ENCODE peak calls at places on chromosomes 16 and 17, in seven cellular contexts. O is sigmoid colon, A is HL-60, T is A549, B is adrenal gland, I is AG09309, U is Caco-2. F is an unnamed sample.

GRCh38 chr16:70715113-70715711 is 29.4 kb upstream of the MTSS2 start:
- DNase-seq in O (peak), A (no peak), T (peak), B (peak), I (peak), U (no peak), F (no peak)

GRCh38 chr17:76007850-76008165 is 7.2 kb downstream of the CDK3 start:
- DNase-seq in O (no peak), A (no peak), T (no peak), B (no peak), I (no peak), U (no peak), F (no peak)

GRCh38 chr17:10754109-10754508 is 24.3 kb upstream of the TMEM220 start:
- DNase-seq in O (no peak), A (no peak), T (peak), B (peak), I (no peak), U (peak), F (no peak)

GRCh38 chr17:53150101-53150698 is 672.5 kb upstream of the KIF2B start:
- DNase-seq in O (no peak), A (no peak), T (no peak), B (no peak), I (no peak), U (peak), F (no peak)

GRCh38 chr17:32541640-32542039 is 54.8 kb downstream of the CDK5R1 start:
- DNase-seq in O (no peak), A (no peak), T (no peak), B (no peak), I (no peak), U (no peak), F (no peak)

GRCh38 chr17:73593249-73593965 is 50.8 kb downstream of the SDK2 start:
- DNase-seq in O (no peak), A (no peak), T (no peak), B (no peak), I (no peak), U (no peak), F (no peak)

GRCh38 chr17:57911834-57912673 is 43.2 kb downstream of the CUEDC1 start:
- DNase-seq in O (peak), A (no peak), T (no peak), B (peak), I (no peak), U (no peak), F (no peak)

GRCh38 chr17:57679356-57679755 is 65.7 kb downstream of the CCDC182 start:
- DNase-seq in O (no peak), A (no peak), T (no peak), B (no peak), I (no peak), U (no peak), F (no peak)

GRCh38 chr16:1691956-1692355 is 13.9 kb downstream of the JPT2 start:
- DNase-seq in O (no peak), A (no peak), T (peak), B (peak), I (no peak), U (no peak), F (no peak)

GRCh38 chr16:53782148-53782547 is 78.2 kb downstream of the FTO start:
- DNase-seq in O (no peak), A (no peak), T (no peak), B (no peak), I (no peak), U (no peak), F (no peak)

GRCh38 chr16:59905628-59906027 is 1171.5 kb upstream of the GOT2 start:
- DNase-seq in O (no peak), A (no peak), T (peak), B (no peak), I (peak), U (no peak), F (no peak)

GRCh38 chr17:40340327-40340726 is 24.2 kb downstream of the GJD3 start:
- DNase-seq in O (no peak), A (no peak), T (no peak), B (no peak), I (no peak), U (no peak), F (no peak)

GRCh38 chr17:11598274-11599221 is at the start of gene DNAH9:
- DNase-seq in O (peak), A (no peak), T (peak), B (peak), I (no peak), U (peak), F (peak)

GRCh38 chr17:36650096-36650764 is 48.8 kb downstream of the MRM1 start:
- DNase-seq in O (no peak), A (no peak), T (no peak), B (no peak), I (no peak), U (no peak), F (no peak)

GRCh38 chr17:27206447-27206846 is 87.5 kb upstream of the WSB1 start:
- DNase-seq in O (no peak), A (peak), T (no peak), B (no peak), I (no peak), U (peak), F (no peak)

GRCh38 chr17:68255731-68256538 is 8.1 kb downstream of the AMZ2 start:
- DNase-seq in O (no peak), A (no peak), T (no peak), B (no peak), I (no peak), U (no peak), F (no peak)

GRCh38 chr17:79974786-79975497 is 60.7 kb downstream of the TBC1D16 start:
- DNase-seq in O (peak), A (no peak), T (no peak), B (no peak), I (no peak), U (no peak), F (no peak)

GRCh38 chr17:38943607-38944006 is 18.2 kb downstream of the LASP1NB start:
- DNase-seq in O (no peak), A (no peak), T (no peak), B (no peak), I (no peak), U (no peak), F (no peak)

GRCh38 chr16:55521792-55522191 is 12.9 kb downstream of the LPCAT2 start:
- DNase-seq in O (no peak), A (no peak), T (no peak), B (no peak), I (no peak), U (no peak), F (no peak)

DNA sequence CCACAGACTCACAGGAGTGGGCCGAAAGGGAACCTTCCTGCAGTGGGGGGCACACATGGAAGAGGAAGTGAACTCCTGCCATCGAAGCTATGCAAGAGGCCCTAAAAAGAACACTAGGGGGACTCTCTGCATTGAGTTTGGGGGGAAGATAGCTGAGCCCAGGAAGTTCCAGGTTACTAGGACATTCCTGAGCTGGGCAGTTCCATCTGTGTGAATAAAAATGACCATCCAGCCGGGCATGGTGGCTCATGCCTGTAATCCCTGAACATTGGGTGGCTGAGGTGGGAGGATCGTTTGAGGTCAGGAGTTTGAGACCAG is 211.8 kb downstream of the ZNF423 start:
- DNase-seq in O (no peak), A (no peak), T (no peak), B (no peak), I (no peak), U (no peak), F (no peak)
- TF ChIP-seq CTCF in O (no peak), A (no peak), T (no peak), B (no peak), I (peak), U (peak), F (no peak)

GRCh38 chr16:83400234-83400633 is 407.5 kb upstream of the HSBP1 start:
- DNase-seq in O (no peak), A (no peak), T (no peak), B (no peak), I (no peak), U (peak), F (no peak)
- TF ChIP-seq CTCF in O (no peak), A (no peak), T (no peak), B (no peak), I (no peak), U (peak), F (peak)

GRCh38 chr16:49441366-49441780 is 67.8 kb downstream of the C16orf78 start:
- DNase-seq in O (no peak), A (no peak), T (no peak), B (peak), I (no peak), U (no peak), F (no peak)
- TF ChIP-seq CTCF in O (no peak), A (no peak), T (no peak), B (no peak), I (no peak), U (peak), F (peak)

GRCh38 chr16:521381-522210 is 5.9 kb upstream of the CAPN15 start:
- DNase-seq in O (no peak), A (no peak), T (no peak), B (no peak), I (no peak), U (peak), F (no peak)
- TF ChIP-seq CTCF in O (no peak), A (no peak), T (no peak), B (no peak), I (no peak), U (peak), F (no peak)

DNA sequence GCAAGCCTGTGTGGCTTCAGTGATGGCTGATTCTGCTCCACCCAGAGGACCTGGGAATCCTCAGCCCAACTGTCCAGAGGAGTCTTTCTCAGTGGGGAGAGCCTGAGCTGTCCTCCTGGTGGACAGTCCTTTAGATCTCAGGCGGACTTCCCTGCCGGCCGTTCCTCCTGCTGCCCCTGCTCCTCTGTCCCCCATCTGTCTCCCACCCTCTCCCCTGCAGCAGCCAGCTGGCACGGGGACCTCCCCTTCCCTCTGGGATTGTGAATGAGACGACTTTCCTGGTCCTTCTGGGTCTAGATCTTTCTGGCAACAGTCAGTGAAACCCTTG is 279.7 kb downstream of the SEC14L1 start:
- DNase-seq in O (no peak), A (no peak), T (no peak), B (no peak), I (no peak), U (no peak), F (no peak)
- TF ChIP-seq CTCF in O (no peak), A (no peak), T (no peak), B (no peak), I (no peak), U (no peak), F (no peak)

GRCh38 chr17:63529711-63530556 is 6.8 kb downstream of the KCNH6 start:
- DNase-seq in O (no peak), A (no peak), T (no peak), B (no peak), I (no peak), U (no peak), F (no peak)
- TF ChIP-seq CTCF in O (no peak), A (no peak), T (no peak), B (no peak), I (no peak), U (no peak), F (no peak)

GRCh38 chr16:73179671-73180370 is 131.9 kb upstream of the ZFHX3 start:
- DNase-seq in O (peak), A (no peak), T (no peak), B (peak), I (no peak), U (no peak), F (no peak)

GRCh38 chr16:73185737-73186136 is 137.8 kb upstream of the ZFHX3 start:
- DNase-seq in O (no peak), A (no peak), T (no peak), B (no peak), I (no peak), U (no peak), F (no peak)

GRCh38 chr16:73187163-73187562 is 139.2 kb upstream of the ZFHX3 start:
- DNase-seq in O (no peak), A (no peak), T (no peak), B (no peak), I (no peak), U (no peak), F (no peak)

GRCh38 chr16:73186752-73187151 is 138.8 kb upstream of the ZFHX3 start:
- DNase-seq in O (no peak), A (no peak), T (no peak), B (no peak), I (no peak), U (no peak), F (no peak)

DNA sequence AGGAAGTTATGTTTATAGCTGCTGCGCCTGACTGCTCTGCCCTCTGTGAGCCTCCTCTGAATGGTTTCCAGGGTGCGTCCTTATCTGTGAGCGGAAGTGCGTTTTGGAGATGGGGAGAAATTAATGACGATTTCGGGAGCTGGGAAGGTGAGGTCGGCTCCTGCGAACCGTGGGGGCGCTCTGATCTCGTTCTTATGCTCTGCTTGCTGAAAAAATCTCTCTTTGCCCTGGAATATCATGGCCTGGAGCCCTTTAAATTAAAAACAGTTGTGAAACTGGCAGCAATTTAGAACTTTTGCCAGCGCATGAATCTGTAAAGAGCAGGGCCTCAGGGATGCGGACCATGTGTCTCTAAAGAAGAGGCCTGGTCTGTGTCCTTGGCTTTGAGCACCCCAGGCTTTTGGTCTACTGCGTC is 135.8 kb upstream of the ZFHX3 start:
- DNase-seq in O (peak), A (no peak), T (no peak), B (no peak), I (no peak), U (no peak), F (no peak)
- TF ChIP-seq CTCF in O (no peak), A (no peak), T (no peak), B (no peak), I (peak), U (no peak), F (no peak)

DNA sequence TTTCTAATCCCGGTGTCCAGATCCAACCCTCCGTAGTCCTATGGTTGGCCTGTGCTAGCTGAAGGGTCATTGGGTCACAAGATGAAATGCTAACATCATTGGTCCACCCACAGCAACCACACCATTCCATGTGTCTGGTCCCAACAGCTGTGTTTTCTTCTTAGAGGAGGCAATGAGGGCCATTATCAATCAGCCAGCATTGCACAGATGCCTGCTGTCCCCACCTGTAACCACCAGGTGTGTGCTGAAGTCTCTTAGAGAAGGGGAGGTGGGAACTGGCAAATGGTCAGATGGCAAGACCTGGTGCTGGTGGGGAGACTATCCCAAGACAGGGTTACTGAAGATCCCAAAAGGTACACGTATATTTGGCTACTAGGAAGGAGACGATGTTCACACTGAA is 37.4 kb downstream of the HIC1 start:
- DNase-seq in O (no peak), A (no peak), T (no peak), B (no peak), I (no peak), U (no peak), F (no peak)
- TF ChIP-seq CTCF in O (no peak), A (no peak), T (no peak), B (no peak), I (no peak), U (no peak), F (no peak)

GRCh38 chr16:88647178-88648070 is 3.4 kb downstream of the CYBA start:
- DNase-seq in O (no peak), A (no peak), T (no peak), B (no peak), I (no peak), U (no peak), F (no peak)
- TF ChIP-seq CTCF in O (no peak), A (no peak), T (no peak), B (no peak), I (no peak), U (no peak), F (no peak)

F was measured in progenitor cell of endocrine pancreas.